ENCODE peak calls at places on chromosomes 13 and 19, in four cellular contexts. T is upper lobe of right lung, Q is tibial nerve, P is fibroblast of pulmonary artery. J is an unnamed sample.

GRCh38 chr13:35468195-35468594 is 8.3 kb downstream of the MAB21L1 start:
- DNase-seq in Q (no peak), P (peak), T (no peak), J (no peak)

GRCh38 chr19:28472111-28472510 is 740.8 kb downstream of the UQCRFS1 start:
- DNase-seq in P (no peak), T (no peak), Q (no peak), J (no peak)

GRCh38 chr13:45231722-45232121 is 30.9 kb upstream of the KCTD4 start:
- DNase-seq in Q (no peak), T (no peak), P (peak), J (no peak)

GRCh38 chr13:105735269-105735668 is 800.2 kb downstream of the EFNB2 start:
- DNase-seq in Q (no peak), T (no peak), P (no peak), J (no peak)

GRCh38 chr13:99976502-99977115 is 5.0 kb upstream of the ZIC2 start:
- DNase-seq in Q (no peak), T (no peak), P (no peak), J (no peak)

GRCh38 chr13:45670481-45670880 is 31.6 kb upstream of the CBY2 start:
- DNase-seq in Q (no peak), T (no peak), P (no peak), J (no peak)

GRCh38 chr19:40236026-40236355 is 9.5 kb upstream of the CCNP start:
- DNase-seq in P (no peak), T (peak), Q (no peak), J (no peak)

GRCh38 chr13:106534844-106535551 is 464 bp downstream of the EFNB2 start:
- DNase-seq in T (peak), P (peak), Q (no peak), J (no peak)

GRCh38 chr13:75927183-75927582 is 291.1 kb downstream of the LMO7 start:
- DNase-seq in T (no peak), P (no peak), Q (no peak), J (no peak)

GRCh38 chr19:30287259-30287658 is 84.9 kb upstream of the ZNF536 start:
- DNase-seq in T (no peak), P (no peak), Q (no peak), J (no peak)

GRCh38 chr13:105817011-105817410 is 718.5 kb downstream of the EFNB2 start:
- DNase-seq in Q (no peak), P (no peak), T (no peak), J (no peak)

GRCh38 chr19:50607874-50608785 is 31.6 kb downstream of the SYT3 start:
- DNase-seq in Q (peak), P (peak), T (peak), J (peak)

GRCh38 chr19:17775991-17776803 is 18.7 kb upstream of the B3GNT3 start:
- DNase-seq in T (peak), Q (no peak), P (no peak), J (no peak)

GRCh38 chr19:18532208-18532890 is 10.5 kb upstream of the ELL start:
- DNase-seq in T (no peak), P (no peak), Q (no peak), J (no peak)

GRCh38 chr19:18939922-18940775 is 868 bp downstream of the HOMER3 start:
- DNase-seq in P (peak), T (peak), Q (peak), J (no peak)

GRCh38 chr13:64471916-64472315 is 2758.2 kb downstream of the PCDH9 start:
- DNase-seq in Q (no peak), P (peak), T (no peak), J (peak)

GRCh38 chr13:24995225-24995804 is 100.6 kb upstream of the PABPC3 start:
- DNase-seq in Q (peak), T (no peak), P (peak), J (peak)

GRCh38 chr13:20360835-20361412 is 128.8 kb upstream of the GJB6 start:
- DNase-seq in T (no peak), P (no peak), Q (no peak), J (no peak)

GRCh38 chr13:53010374-53011105 is 18.1 kb upstream of the OLFM4 start:
- DNase-seq in T (no peak), Q (peak), P (no peak), J (no peak)

GRCh38 chr19:18322318-18322758 is 538 bp downstream of the LSM4 start:
- DNase-seq in P (peak), Q (no peak), T (no peak), J (no peak)

GRCh38 chr19:30897553-30897952 is 451.7 kb downstream of the TSHZ3 start:
- DNase-seq in P (no peak), Q (no peak), T (no peak), J (no peak)

GRCh38 chr13:88436974-88437373 is 765.8 kb downstream of the SLITRK5 start:
- DNase-seq in T (no peak), Q (no peak), P (no peak), J (no peak)

GRCh38 chr13:109402976-109403375 is 383.4 kb downstream of the IRS2 start:
- DNase-seq in T (no peak), P (no peak), Q (no peak), J (no peak)

GRCh38 chr13:98890920-98891319 is 86.9 kb downstream of the DOCK9 start:
- DNase-seq in T (no peak), Q (no peak), P (no peak), J (no peak)

GRCh38 chr13:110634558-110634957 is 19.2 kb downstream of the NAXD start:
- DNase-seq in T (no peak), P (peak), Q (no peak), J (peak)

GRCh38 chr19:47471381-47471732 is 336 bp downstream of the SLC8A2 start:
- DNase-seq in P (no peak), Q (no peak), T (no peak), J (no peak)
- TF ChIP-seq CTCF in P (no peak), Q (no peak), T (no peak), J (no peak)

GRCh38 chr13:113585828-113586355 is 1.3 kb downstream of the TFDP1 start:
- DNase-seq in P (no peak), T (peak), Q (no peak), J (no peak)

GRCh38 chr13:113584205-113584869 is at the start of gene TFDP1:
- DNase-seq in Q (peak), T (peak), P (peak), J (peak)

GRCh38 chr13:113586661-113587479 is 2.3 kb downstream of the TFDP1 start:
- DNase-seq in Q (no peak), T (peak), P (no peak), J (no peak)

GRCh38 chr13:113582841-113583631 is 1.5 kb upstream of the TFDP1 start:
- DNase-seq in Q (no peak), T (peak), P (no peak), J (no peak)

DNA sequence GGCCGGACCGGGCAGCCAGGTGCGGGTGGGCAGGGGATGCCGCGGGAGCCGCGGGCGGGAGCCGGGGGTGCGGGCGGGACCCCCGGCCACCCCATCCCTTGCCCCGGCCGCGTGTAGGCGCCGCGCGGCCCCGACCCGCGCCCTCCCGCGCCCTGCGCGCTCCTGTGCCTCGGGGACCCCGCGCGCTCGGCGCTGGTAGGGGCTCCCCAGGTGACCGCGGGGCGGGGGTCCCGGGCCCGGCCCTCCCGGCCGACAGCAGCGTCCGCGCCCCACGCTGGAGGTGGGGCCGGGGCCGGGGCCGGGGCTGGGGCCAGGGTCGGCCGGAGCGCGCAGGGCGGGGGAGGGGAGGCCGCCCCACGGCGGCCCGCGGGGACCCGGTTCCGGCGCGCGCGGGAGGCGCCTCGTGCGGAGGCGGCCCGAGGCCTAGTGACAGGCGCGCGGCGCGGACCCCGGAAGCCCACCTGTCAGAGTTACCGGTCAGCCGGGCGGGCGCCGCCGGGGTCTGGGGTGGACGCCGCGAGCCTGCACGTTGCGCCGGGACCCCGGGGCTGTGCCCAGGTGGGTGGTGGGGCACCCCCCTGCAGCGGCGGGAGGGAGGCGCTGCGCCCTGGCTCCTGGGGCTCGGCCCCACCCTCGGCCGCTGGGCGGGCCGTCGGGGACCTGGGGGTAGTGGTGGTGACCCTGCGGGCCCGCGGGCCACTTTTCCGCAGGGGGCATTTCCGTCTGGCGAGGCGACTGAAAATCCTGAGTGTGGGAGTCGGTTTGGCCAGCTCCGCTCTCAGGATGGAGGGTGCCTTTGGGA is 518 bp downstream of the TFDP1 start:
- DNase-seq in T (peak), P (no peak), Q (no peak), J (no peak)
- H3K4me3 ChIP-seq in T (peak), P (peak), Q (peak), J (peak)

GRCh38 chr13:26813626-26814348 is 53.2 kb upstream of the GPR12 start:
- DNase-seq in T (no peak), Q (no peak), P (no peak), J (no peak)

GRCh38 chr13:26816876-26817275 is 56.3 kb upstream of the GPR12 start:
- DNase-seq in P (no peak), T (no peak), Q (no peak), J (no peak)

GRCh38 chr13:26821766-26822165 is 61.2 kb upstream of the GPR12 start:
- DNase-seq in T (no peak), P (no peak), Q (no peak), J (no peak)

DNA sequence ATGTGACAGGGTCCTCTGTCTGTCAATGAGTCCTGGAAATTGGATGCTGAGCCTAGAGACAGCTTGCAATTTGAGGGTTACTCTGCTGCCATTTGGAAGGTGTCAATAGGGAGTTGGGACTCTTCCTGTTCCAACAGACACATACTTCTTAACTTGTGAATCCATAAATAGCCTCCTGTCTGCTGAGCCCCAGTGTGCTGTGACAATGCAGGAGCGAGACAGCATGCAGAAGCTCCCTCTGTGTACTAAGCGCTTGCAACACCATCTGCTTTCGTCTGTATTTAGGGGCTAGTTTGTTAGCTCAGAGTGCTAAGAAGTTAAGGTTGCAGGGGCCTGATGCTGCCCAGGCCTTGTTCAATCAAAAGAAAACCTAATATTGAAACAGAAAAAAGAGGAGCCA is 58.5 kb upstream of the GPR12 start:
- DNase-seq in Q (no peak), T (no peak), P (no peak), J (no peak)
- TF ChIP-seq CTCF in Q (no peak), T (no peak), P (no peak), J (no peak)

DNA sequence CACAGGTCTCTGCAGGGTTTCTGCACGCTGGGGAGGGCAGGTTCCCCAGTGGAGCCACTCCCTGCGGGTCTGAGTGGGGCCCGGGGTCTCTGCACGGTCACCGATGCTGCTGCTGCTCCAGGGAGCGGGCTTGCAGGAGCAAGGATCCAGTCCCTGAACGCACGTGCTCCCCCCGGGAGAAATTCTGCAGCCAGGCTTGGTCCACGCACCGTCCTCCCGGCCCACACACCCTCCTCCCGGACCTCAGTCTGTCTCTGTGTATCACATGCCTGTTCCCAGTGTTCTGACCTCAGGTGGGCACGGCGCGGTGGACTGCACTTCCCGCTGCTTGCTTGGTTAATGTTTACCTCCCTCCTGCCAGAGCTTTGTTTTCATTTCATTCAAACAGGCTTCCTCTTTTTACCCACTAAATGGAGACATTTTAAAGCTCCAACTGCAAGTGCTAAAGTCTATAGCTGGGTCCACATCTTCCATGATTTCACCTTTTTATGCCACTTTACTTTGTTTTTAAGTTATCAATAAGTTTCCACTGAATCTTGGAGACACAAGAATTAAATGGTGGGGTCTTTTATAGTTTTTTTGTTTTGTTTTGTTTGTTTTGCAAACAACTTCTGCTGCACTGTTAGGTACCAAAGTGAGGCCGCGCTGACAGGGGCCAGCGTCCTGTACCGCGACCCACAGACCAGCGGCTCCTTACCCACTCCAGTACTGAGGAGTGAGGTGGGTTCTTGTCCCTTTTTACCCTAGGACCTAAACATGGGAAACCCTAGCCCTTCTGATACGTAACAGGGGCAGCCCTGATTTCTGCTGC is 76.0 kb upstream of the MCF2L start:
- DNase-seq in Q (no peak), P (no peak), T (no peak), J (no peak)
- H3K4me3 ChIP-seq in Q (no peak), P (no peak), T (no peak), J (no peak)

GRCh38 chr13:60990032-60990733 is 425.5 kb downstream of the PCDH20 start:
- DNase-seq in Q (no peak), P (no peak), T (no peak), J (no peak)
- TF ChIP-seq CTCF in Q (no peak), P (no peak), T (no peak), J (no peak)

GRCh38 chr13:112204376-112204775 is 137.4 kb downstream of the SOX1 start:
- DNase-seq in T (no peak), Q (no peak), P (no peak), J (no peak)
- H3K4me3 ChIP-seq in T (no peak), Q (no peak), P (no peak), J (no peak)

DNA sequence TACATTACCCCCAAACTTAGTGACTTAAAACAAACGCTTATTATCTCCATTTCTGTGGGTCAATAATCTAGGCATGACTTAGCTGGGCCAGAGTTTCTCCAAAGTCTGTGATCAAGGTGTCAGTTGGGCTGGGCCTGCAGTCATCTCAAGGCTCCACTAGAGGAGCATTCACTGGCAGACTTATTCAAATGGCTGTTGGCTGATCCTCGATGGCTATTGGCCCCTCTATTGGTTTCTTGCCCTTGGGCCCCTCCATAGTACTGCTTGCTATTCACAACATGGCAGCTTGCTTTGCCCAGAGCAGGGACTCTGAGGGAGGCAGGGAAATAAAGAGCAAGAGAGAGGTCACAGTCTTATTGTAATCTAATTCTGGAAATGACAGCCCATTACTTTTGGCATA is 57.6 kb downstream of the RCBTB2 start:
- DNase-seq in T (no peak), P (no peak), Q (no peak), J (no peak)
- TF ChIP-seq CTCF in T (no peak), P (no peak), Q (no peak), J (no peak)

GRCh38 chr19:6887326-6887725 is at the start of gene ADGRE1:
- DNase-seq in P (no peak), Q (no peak), T (no peak), J (no peak)
- H3K4me3 ChIP-seq in P (no peak), Q (no peak), T (no peak), J (no peak)

GRCh38 chr19:7927605-7928333 is 1.8 kb upstream of the CTXN1 start:
- DNase-seq in P (no peak), Q (no peak), T (no peak), J (no peak)

GRCh38 chr19:7925171-7925837 is 631 bp downstream of the CTXN1 start:
- DNase-seq in Q (peak), P (peak), T (peak), J (no peak)

GRCh38 chr19:7926727-7927604 is 1.0 kb upstream of the CTXN1 start:
- DNase-seq in Q (no peak), T (no peak), P (no peak), J (no peak)

GRCh38 chr19:7924651-7925170 is 1.2 kb downstream of the CTXN1 start:
- DNase-seq in P (no peak), Q (no peak), T (no peak), J (no peak)

GRCh38 chr19:7926021-7926726 is at the start of gene CTXN1:
- DNase-seq in T (peak), Q (peak), P (peak), J (no peak)
- TF ChIP-seq CTCF in T (no peak), Q (no peak), P (no peak), J (no peak)

J was measured in HFF-Myc.